ENCODE peak calls at places on chromosome 16, in five cellular contexts. O is GM23338, Y is transverse colon, K is Calu3, E is ovary. G is an unnamed sample.

GRCh38 chr16:21069986-21070385 is 80.7 kb downstream of the DNAH3 start:
- DNase-seq in O (no peak), Y (no peak), K (no peak), E (no peak), G (no peak)

GRCh38 chr16:71626018-71626857 is at the start of gene MARVELD3:
- DNase-seq in O (peak), Y (peak), K (peak), E (peak), G (peak)

GRCh38 chr16:51002889-51003490 is 148.1 kb downstream of the SALL1 start:
- DNase-seq in O (no peak), Y (no peak), K (no peak), E (no peak), G (no peak)

GRCh38 chr16:67357561-67357960 is 30.9 kb downstream of the LRRC36 start:
- DNase-seq in O (no peak), Y (no peak), K (no peak), E (no peak), G (no peak)

GRCh38 chr16:2966803-2967184 is 2.4 kb upstream of the PAQR4 start:
- DNase-seq in O (peak), Y (peak), K (peak), E (no peak), G (no peak)

GRCh38 chr16:2774161-2774891 is 2.8 kb downstream of the ELOB start:
- DNase-seq in O (no peak), Y (no peak), K (no peak), E (no peak), G (no peak)

GRCh38 chr16:2836646-2837508 is 6.8 kb downstream of the ZG16B start:
- DNase-seq in O (no peak), Y (no peak), K (no peak), E (no peak), G (no peak)

GRCh38 chr16:7408700-7409340 is 76.2 kb downstream of the RBFOX1 start:
- DNase-seq in O (no peak), Y (no peak), K (no peak), E (no peak), G (no peak)

GRCh38 chr16:83066881-83067280 is 440.1 kb downstream of the CDH13 start:
- DNase-seq in O (no peak), Y (no peak), K (no peak), E (no peak), G (no peak)

GRCh38 chr16:83070416-83071199 is 443.8 kb downstream of the CDH13 start:
- DNase-seq in O (no peak), Y (no peak), K (no peak), E (no peak), G (no peak)

GRCh38 chr16:83066011-83066410 is 439.2 kb downstream of the CDH13 start:
- DNase-seq in O (no peak), Y (no peak), K (no peak), E (no peak), G (no peak)

DNA sequence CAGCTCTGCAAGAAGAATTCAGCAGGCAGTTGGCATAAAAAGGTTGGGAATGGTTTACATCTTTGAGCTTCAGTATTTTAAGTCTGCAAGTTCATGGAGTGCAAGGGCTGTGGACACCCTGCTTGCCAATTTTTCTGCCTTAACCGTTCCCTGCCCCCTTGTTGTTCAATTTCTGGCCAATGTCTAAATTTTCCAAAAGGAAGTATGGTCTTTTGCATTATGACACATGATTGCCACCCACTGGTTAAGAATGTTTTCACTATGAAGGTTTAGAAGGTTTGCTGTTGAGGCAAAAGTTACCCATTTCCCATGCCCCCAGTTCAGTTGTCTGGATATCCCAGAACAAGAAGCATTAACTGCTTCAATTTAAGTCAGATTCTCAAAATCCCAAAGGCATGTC is 441.9 kb downstream of the CDH13 start:
- DNase-seq in O (no peak), Y (no peak), K (no peak), E (no peak), G (no peak)
- TF ChIP-seq CTCF in O (no peak), Y (peak), K (no peak), E (no peak), G (no peak)

GRCh38 chr16:4612977-4613635 is 1.6 kb downstream of the UBALD1 start:
- DNase-seq in O (peak), Y (no peak), K (peak), E (no peak), G (peak)

GRCh38 chr16:4610011-4611005 is 4.4 kb downstream of the UBALD1 start:
- DNase-seq in O (no peak), Y (no peak), K (no peak), E (no peak), G (no peak)

GRCh38 chr16:4613636-4614570 is 785 bp downstream of the UBALD1 start:
- DNase-seq in O (peak), Y (peak), K (peak), E (peak), G (no peak)

GRCh38 chr16:4611337-4612023 is 3.2 kb downstream of the UBALD1 start:
- DNase-seq in O (no peak), Y (peak), K (no peak), E (no peak), G (no peak)

GRCh38 chr16:4612474-4612931 is 2.2 kb downstream of the UBALD1 start:
- DNase-seq in O (peak), Y (no peak), K (no peak), E (no peak), G (no peak)
- TF ChIP-seq CTCF in O (peak), Y (no peak), K (no peak), E (no peak), G (peak)

DNA sequence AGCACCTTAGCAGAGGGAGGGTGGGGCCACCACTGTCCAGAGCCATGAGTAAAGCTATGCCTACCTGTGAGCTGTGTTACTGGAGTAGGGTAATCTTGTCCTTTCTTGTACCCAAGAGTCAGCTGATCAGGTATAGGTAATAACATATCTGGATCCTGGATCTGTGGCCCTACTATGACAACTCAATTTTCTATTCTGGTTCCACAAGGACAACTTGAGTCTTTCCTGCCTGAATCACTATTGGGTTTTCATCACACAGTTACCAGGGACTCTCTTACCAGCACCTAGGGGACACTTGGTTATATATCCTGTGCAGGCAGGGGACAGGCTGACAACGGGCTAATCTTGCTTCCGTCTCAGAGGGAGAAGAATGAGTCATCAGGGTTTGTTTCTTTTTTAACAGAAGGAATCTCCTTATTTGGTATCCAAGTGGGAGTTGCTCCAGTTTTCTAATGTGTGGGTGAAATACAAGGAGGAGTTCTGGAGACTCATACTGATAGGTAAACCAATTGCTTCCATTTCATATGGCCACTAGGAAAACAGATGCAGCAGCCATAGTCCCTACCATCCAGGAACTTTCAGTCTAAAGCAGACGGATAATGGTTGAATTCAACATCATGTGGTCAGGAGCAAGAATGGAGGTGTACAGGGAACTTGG is 6.8 kb downstream of the ZNF267 start:
- DNase-seq in O (no peak), Y (no peak), K (peak), E (no peak), G (no peak)
- TF ChIP-seq CTCF in O (no peak), Y (no peak), K (no peak), E (no peak), G (no peak)

GRCh38 chr16:87233928-87234327 is 83.3 kb downstream of the C16orf95 start:
- DNase-seq in O (peak), Y (no peak), K (peak), E (no peak), G (no peak)
- TF ChIP-seq CTCF in O (peak), Y (no peak), K (no peak), E (no peak), G (peak)

DNA sequence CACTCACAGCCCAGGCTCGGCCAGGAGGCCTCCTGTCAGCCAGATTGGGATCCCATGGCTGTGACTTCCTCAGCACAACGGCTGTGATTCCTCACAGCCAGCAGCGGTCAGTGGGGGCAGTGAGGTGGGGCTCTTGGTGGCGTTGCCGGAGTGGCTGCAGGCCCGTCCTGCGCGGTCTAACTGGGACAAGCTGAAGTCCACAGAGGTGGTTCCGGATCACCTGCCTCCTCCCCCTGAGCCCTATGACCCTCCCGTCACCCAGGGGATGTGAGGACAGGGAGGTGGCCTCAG is 34.4 kb upstream of the MLKL start:
- DNase-seq in O (no peak), Y (no peak), K (no peak), E (no peak), G (no peak)
- TF ChIP-seq CTCF in O (no peak), Y (no peak), K (no peak), E (no peak), G (no peak)

GRCh38 chr16:31474173-31474714 is 2.3 kb downstream of the TGFB1I1 start:
- DNase-seq in O (no peak), Y (no peak), K (no peak), E (no peak), G (no peak)
- TF ChIP-seq CTCF in O (no peak), Y (no peak), K (no peak), E (no peak), G (no peak)

GRCh38 chr16:81497690-81498089 is 53.1 kb downstream of the CMIP start:
- DNase-seq in O (peak), Y (no peak), K (no peak), E (no peak), G (no peak)
- TF ChIP-seq CTCF in O (no peak), Y (peak), K (no peak), E (no peak), G (peak)

GRCh38 chr16:77041468-77041867 is 149.5 kb upstream of the MON1B start:
- DNase-seq in O (no peak), Y (no peak), K (no peak), E (no peak), G (no peak)
- TF ChIP-seq CTCF in O (no peak), Y (no peak), K (no peak), E (no peak), G (no peak)

GRCh38 chr16:58414938-58415451 is 22.7 kb downstream of the GINS3 start:
- DNase-seq in O (no peak), Y (no peak), K (no peak), E (no peak), G (no peak)

GRCh38 chr16:58411736-58412614 is 19.7 kb downstream of the GINS3 start:
- DNase-seq in O (no peak), Y (no peak), K (peak), E (no peak), G (no peak)

GRCh38 chr16:58411336-58411735 is 19.1 kb downstream of the GINS3 start:
- DNase-seq in O (no peak), Y (no peak), K (no peak), E (no peak), G (no peak)

GRCh38 chr16:58417035-58417434 is 24.8 kb downstream of the GINS3 start:
- DNase-seq in O (no peak), Y (no peak), K (no peak), E (no peak), G (no peak)

GRCh38 chr16:58413359-58413758 is 21.1 kb downstream of the GINS3 start:
- DNase-seq in O (no peak), Y (no peak), K (no peak), E (no peak), G (no peak)
- TF ChIP-seq CTCF in O (no peak), Y (no peak), K (no peak), E (no peak), G (no peak)